ENCODE peak calls at places on chromosomes 11 and 22, in six cellular contexts. M is mesenchymal stem cell, C is H1, V is mesendoderm, G is H9, J is IMR-90. H is an unnamed sample.

GRCh38 chr11:79139900-79140299 is 300.9 kb downstream of the TENM4 start:
- DNase-seq in G (no peak), M (no peak), C (no peak), J (no peak), V (peak; percentile 27), H (no peak)

GRCh38 chr22:27749597-27750225 is 51.8 kb downstream of the MN1 start:
- DNase-seq in V (peak; percentile 68), J (peak; percentile 13), C (no peak), G (peak; percentile 59), M (peak; percentile 59), H (no peak)

GRCh38 chr11:58898106-58898505 is 41.2 kb upstream of the GLYATL1 start:
- DNase-seq in J (no peak), C (no peak), G (no peak), V (no peak), M (no peak), H (no peak)

GRCh38 chr11:14275081-14275480 is 83.9 kb downstream of the RRAS2 start:
- DNase-seq in V (peak; percentile 71), M (peak; percentile 21), J (peak; percentile 71), G (no peak), C (no peak), H (no peak)

GRCh38 chr11:76670475-76671235 is at the start of gene LRRC32:
- DNase-seq in J (no peak), V (peak; percentile 43), M (no peak), C (peak; percentile 77), G (peak; percentile 56), H (peak; percentile 38)

GRCh38 chr22:40009231-40009769 is 14.5 kb downstream of the FAM83F start:
- DNase-seq in J (peak; percentile 16), V (peak; percentile 92), C (peak; percentile 74), M (no peak), G (peak; percentile 81), H (peak; percentile 83)

GRCh38 chr11:79110796-79111195 is 330.0 kb downstream of the TENM4 start:
- DNase-seq in C (no peak), M (no peak), G (no peak), V (no peak), J (no peak), H (no peak)

GRCh38 chr11:17076517-17077239 is 789 bp downstream of the RPS13 start:
- DNase-seq in J (peak; percentile 2), V (peak; percentile 15), C (no peak), G (no peak), M (peak; percentile 44), H (no peak)

GRCh38 chr11:59207988-59208432 is 4.7 kb downstream of the MPEG1 start:
- DNase-seq in V (peak; percentile 65), M (peak; percentile 60), C (no peak), G (no peak), J (peak; percentile 91), H (peak; percentile 11)

GRCh38 chr11:92580931-92581330 is 356.3 kb downstream of the FAT3 start:
- DNase-seq in V (no peak), G (no peak), M (no peak), J (no peak), C (no peak), H (no peak)

GRCh38 chr11:74826901-74827300 is 78.3 kb downstream of the RNF169 start:
- DNase-seq in G (no peak), J (no peak), M (no peak), V (peak; percentile 33), C (no peak), H (no peak)
- H2BK15ac ChIP-seq in G (no peak overlapping the region), J (no peak overlapping the region), M (no peak overlapping the region), V (no peak overlapping the region), C (no peak overlapping the region), H (no peak overlapping the region)

DNA sequence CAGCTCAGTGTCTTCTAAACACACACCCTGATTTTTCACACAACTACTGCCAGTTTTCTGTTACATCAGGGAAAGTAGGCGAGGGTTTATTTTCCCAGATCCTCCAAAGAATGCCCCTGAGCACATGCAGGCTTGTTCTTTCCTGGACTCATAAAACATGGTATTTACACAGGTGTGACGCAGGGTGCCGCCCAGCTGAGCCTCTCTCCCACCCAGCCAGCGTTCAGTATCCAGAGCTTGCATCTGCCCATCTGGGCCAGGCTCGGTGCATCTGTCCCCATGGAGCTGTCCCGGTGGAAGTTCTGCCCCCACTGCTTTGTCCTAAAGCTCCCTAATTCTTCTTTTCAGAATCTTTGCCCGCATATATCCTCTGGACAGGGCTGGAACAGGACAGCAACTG is 44.8 kb upstream of the ISX start:
- DNase-seq in J (no peak), V (no peak), C (no peak), G (no peak), M (no peak), H (no peak)
- H4K8ac ChIP-seq in J (no peak overlapping the region), V (no peak overlapping the region), C (peak overlapping the region; percentile 1), G (no peak overlapping the region), M (no peak overlapping the region), H (no peak overlapping the region)

GRCh38 chr11:88064097-88064705 is 111.0 kb downstream of the RAB38 start:
- DNase-seq in V (no peak), M (no peak), J (no peak), G (no peak), C (no peak), H (no peak)
- H2BK15ac ChIP-seq in V (peak overlapping the region; percentile 96), M (no peak overlapping the region), J (no peak overlapping the region), G (no peak overlapping the region), C (no peak overlapping the region), H (no peak overlapping the region)

GRCh38 chr11:95559899-95560298 is 229.7 kb downstream of the FAM76B start:
- DNase-seq in M (no peak), V (no peak), C (no peak), J (no peak), G (no peak), H (no peak)
- H4K8ac ChIP-seq in M (no peak overlapping the region), V (no peak overlapping the region), C (no peak overlapping the region), J (no peak overlapping the region), G (no peak overlapping the region), H (no peak overlapping the region)

H was measured in neuronal stem cell.